ENCODE peak calls at places on chromosomes 5 and 9, in ten cellular contexts. S is tibial artery; N is colonic mucosa; R is upper lobe of right lung; H is HCT116; B is thoracic aorta; F is IMR-90; Z is CD8-positive, alpha-beta memory T cell; L is effector memory CD4-positive, alpha-beta T cell; C is CD8-positive, alpha-beta T cell. O is an unnamed sample. For H3K4me1, the result is how much of the 10 kb centered on the place peaks cover.

GRCh38 chr5:14405267-14405666 is 176.3 kb upstream of the OTULINL start:
- DNase-seq in S (no peak), Z (no peak), H (no peak), N (peak), R (no peak), F (no peak), C (no peak), L (no peak), B (no peak), O (no peak)

GRCh38 chr9:73006986-73007385 is 54.1 kb upstream of the ALDH1A1 start:
- DNase-seq in L (no peak), F (no peak), C (no peak), H (no peak), Z (no peak), N (no peak), B (no peak), R (no peak), S (no peak), O (no peak)

GRCh38 chr5:154097031-154097430 is 58.3 kb downstream of the MFAP3 start:
- DNase-seq in H (no peak), R (no peak), C (no peak), F (no peak), S (no peak), B (no peak), N (no peak), L (no peak), Z (no peak), O (no peak)

GRCh38 chr9:121556580-121556979 is 56.9 kb upstream of the GGTA1 start:
- DNase-seq in F (peak), N (peak), H (no peak), C (no peak), R (no peak), S (peak), L (no peak), Z (no peak), B (peak), O (no peak)

GRCh38 chr9:20618361-20618799 is 3.9 kb downstream of the MLLT3 start:
- DNase-seq in S (no peak), R (no peak), B (no peak), N (peak), L (no peak), F (peak), H (no peak), Z (no peak), C (no peak), O (no peak)

GRCh38 chr5:66143473-66144073 is 527 bp upstream of the SREK1 start:
- DNase-seq in S (no peak), R (no peak), N (no peak), H (no peak), C (no peak), B (no peak), F (no peak), L (no peak), Z (no peak), O (no peak)

GRCh38 chr9:135890896-135891631 is 16.3 kb downstream of the CAMSAP1 start:
- DNase-seq in N (no peak), L (no peak), Z (no peak), C (no peak), F (no peak), R (no peak), H (no peak), S (no peak), B (no peak), O (no peak)

GRCh38 chr5:457195-457961 is 14.4 kb downstream of the EXOC3 start:
- DNase-seq in F (no peak), Z (no peak), N (no peak), B (no peak), S (peak), C (no peak), H (no peak), L (no peak), R (peak), O (no peak)

GRCh38 chr5:160991205-160991604 is 139.2 kb upstream of the ATP10B start:
- DNase-seq in L (no peak), Z (no peak), C (no peak), R (no peak), F (no peak), S (no peak), B (no peak), H (no peak), N (no peak), O (no peak)

GRCh38 chr5:130720355-130720754 is 444.7 kb downstream of the HINT1 start:
- DNase-seq in L (no peak), F (no peak), H (peak), S (no peak), Z (no peak), C (no peak), R (no peak), B (no peak), N (no peak), O (no peak)

GRCh38 chr9:73745598-73745997 is 593.9 kb downstream of the ANXA1 start:
- DNase-seq in L (no peak), F (no peak), B (no peak), N (no peak), H (no peak), Z (no peak), C (no peak), R (no peak), S (no peak), O (no peak)

GRCh38 chr9:128175102-128175563 is 15.1 kb downstream of the BBLN start:
- DNase-seq in L (no peak), R (no peak), H (no peak), C (no peak), B (no peak), S (no peak), F (peak), N (no peak), Z (no peak), O (no peak)

GRCh38 chr9:120291050-120291449 is 288.9 kb downstream of the CDK5RAP2 start:
- DNase-seq in S (no peak), R (no peak), C (no peak), F (no peak), L (no peak), B (no peak), H (no peak), N (no peak), Z (no peak), O (no peak)

GRCh38 chr5:109027983-109028607 is 280.4 kb downstream of the FER start:
- DNase-seq in Z (no peak), L (no peak), H (no peak), B (no peak), N (no peak), R (no peak), F (no peak), C (no peak), S (no peak), O (no peak)

GRCh38 chr5:37859805-37860204 is 20.0 kb upstream of the GDNF start:
- DNase-seq in B (no peak), S (no peak), N (no peak), L (no peak), R (no peak), Z (no peak), C (no peak), F (no peak), H (no peak), O (no peak)

GRCh38 chr5:41815663-41816062 is 54.6 kb downstream of the OXCT1 start:
- DNase-seq in B (no peak), R (no peak), F (no peak), S (no peak), C (no peak), Z (no peak), L (no peak), H (no peak), N (no peak), O (no peak)

GRCh38 chr5:41925555-41925946 is 470 bp downstream of the FBXO4 start:
- DNase-seq in Z (peak), L (no peak), C (no peak), S (no peak), N (peak), H (no peak), B (no peak), F (peak), R (no peak), O (no peak)

GRCh38 chr5:168353216-168353957 is 61.9 kb downstream of the WWC1 start:
- DNase-seq in L (no peak), R (no peak), N (peak), B (no peak), Z (no peak), C (no peak), S (no peak), F (peak), H (no peak), O (no peak)

GRCh38 chr9:116900543-116900942 is 213.4 kb downstream of the TRIM32 start:
- DNase-seq in R (no peak), C (no peak), L (no peak), F (no peak), S (no peak), N (no peak), Z (no peak), H (no peak), B (no peak), O (no peak)

GRCh38 chr5:150441813-150442698 is 7.5 kb downstream of the RPS14 start:
- DNase-seq in B (no peak), R (no peak), S (no peak), N (no peak), L (no peak), Z (no peak), F (no peak), C (no peak), H (no peak), O (no peak)

GRCh38 chr5:6714221-6715041 is 1.2 kb downstream of the TENT4A start:
- DNase-seq in C (peak), R (peak), N (peak), L (no peak), B (no peak), F (no peak), S (no peak), H (no peak), Z (peak), O (peak)

GRCh38 chr5:76367623-76368366 is 35.3 kb upstream of the IQGAP2 start:
- DNase-seq in N (no peak), L (no peak), H (no peak), B (no peak), S (no peak), R (no peak), F (peak), C (no peak), Z (no peak), O (no peak)

GRCh38 chr5:42889311-42889933 is 77.7 kb upstream of the SELENOP start:
- DNase-seq in L (peak), S (peak), F (peak), N (peak), R (no peak), H (peak), B (peak), C (peak), Z (peak), O (peak)

GRCh38 chr5:132526974-132527564 is 16.3 kb downstream of the IL5 start:
- DNase-seq in C (no peak), H (no peak), S (no peak), Z (no peak), F (peak), R (no peak), N (no peak), L (no peak), B (no peak), O (no peak)

GRCh38 chr5:133128066-133128465 is 76.3 kb downstream of the HSPA4 start:
- DNase-seq in C (no peak), F (no peak), L (no peak), Z (no peak), H (no peak), N (peak), R (no peak), B (no peak), S (no peak), O (no peak)

GRCh38 chr9:74775401-74775800 is 112.3 kb downstream of the TRPM6 start:
- DNase-seq in R (no peak), L (no peak), S (no peak), Z (no peak), H (no peak), B (no peak), N (no peak), F (no peak), C (no peak), O (no peak)

GRCh38 chr9:78234810-78235209 is 1.1 kb upstream of the CEP78 start:
- DNase-seq in R (no peak), C (no peak), F (peak), B (no peak), H (no peak), Z (no peak), N (no peak), S (no peak), L (no peak), O (no peak)

GRCh38 chr9:78235296-78235770 is 542 bp upstream of the CEP78 start:
- DNase-seq in S (no peak), R (no peak), Z (no peak), F (peak), C (no peak), H (no peak), N (no peak), L (no peak), B (no peak), O (no peak)

GRCh38 chr9:78236511-78236950 is 656 bp downstream of the CEP78 start:
- DNase-seq in B (no peak), L (no peak), C (no peak), R (no peak), H (no peak), Z (no peak), F (no peak), N (peak), S (no peak), O (no peak)

GRCh38 chr9:78235771-78236510 is at the start of gene CEP78:
- DNase-seq in B (peak), C (peak), R (peak), S (peak), N (peak), H (peak), F (peak), L (peak), Z (peak), O (peak)

DNA sequence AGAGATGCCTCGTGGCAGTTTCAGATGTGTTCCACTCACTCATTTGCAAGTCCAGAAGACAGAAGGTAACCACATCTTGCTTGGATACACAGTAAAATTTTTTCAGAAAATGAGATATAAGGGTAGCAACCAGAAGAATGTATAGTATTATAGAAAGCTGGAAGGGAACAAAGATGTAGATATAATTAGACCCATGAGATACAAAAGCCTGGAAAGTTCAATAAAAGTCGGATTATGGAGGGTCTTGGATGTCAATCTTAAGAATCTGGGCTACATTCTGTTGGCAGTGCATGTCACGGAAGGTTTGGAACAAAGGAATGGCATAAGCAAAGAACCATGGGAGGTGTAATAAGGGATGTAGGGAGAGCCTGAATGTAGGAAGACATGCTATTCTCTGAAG is 5.1 kb upstream of the CEP78 start:
- DNase-seq in F (no peak), R (no peak), C (no peak), B (no peak), Z (no peak), L (no peak), N (no peak), H (no peak), S (no peak), O (no peak)
- H3K4me1 ChIP-seq in F (under half), R (under half), C (under half), B (under half), Z (under half), L (under half), N (under half), H (under half), S (under half), O (under half)

GRCh38 chr5:61020415-61020814 is 75.4 kb downstream of the NDUFAF2 start:
- DNase-seq in L (no peak), S (no peak), Z (no peak), H (no peak), R (no peak), F (peak), B (no peak), C (no peak), N (no peak), O (no peak)
- H3K27ac ChIP-seq in L (no peak), S (no peak), Z (no peak), H (no peak), R (no peak), F (no peak), B (no peak), C (no peak), N (no peak), O (no peak)

GRCh38 chr5:56464935-56465756 is 232.0 kb upstream of the ANKRD55 start:
- DNase-seq in L (no peak), R (no peak), B (no peak), S (no peak), H (no peak), C (no peak), N (no peak), F (no peak), Z (no peak), O (no peak)
- H3K4me1 ChIP-seq in L (under half), R (under half), B (under half), S (under half), H (under half), C (under half), N (under half), F (under half), Z (under half), O (under half)

GRCh38 chr5:178236126-178236525 is 3.5 kb upstream of the PHYKPL start:
- DNase-seq in C (no peak), N (no peak), R (no peak), Z (no peak), H (no peak), S (no peak), F (no peak), L (no peak), B (no peak), O (no peak)
- H3K27ac ChIP-seq in C (no peak), N (no peak), R (peak), Z (no peak), H (no peak), S (no peak), F (no peak), L (no peak), B (no peak), O (no peak)

GRCh38 chr9:93097496-93098205 is 1.6 kb downstream of the CARD19 start:
- DNase-seq in H (no peak), L (no peak), S (peak), B (no peak), C (no peak), Z (no peak), F (peak), R (peak), N (peak), O (no peak)

GRCh38 chr9:93096131-93096802 is at the start of gene CARD19:
- DNase-seq in N (peak), F (peak), R (peak), L (peak), C (peak), Z (peak), B (no peak), S (peak), H (no peak), O (peak)

GRCh38 chr9:93095205-93096130 is 549 bp upstream of the CARD19 start:
- DNase-seq in R (peak), S (peak), L (peak), B (peak), Z (peak), C (peak), N (peak), H (peak), F (peak), O (peak)

GRCh38 chr9:93098236-93098946 is 2.4 kb downstream of the CARD19 start:
- DNase-seq in S (peak), Z (peak), R (peak), L (peak), F (peak), C (peak), H (peak), B (peak), N (peak), O (no peak)

GRCh38 chr9:93096811-93097382 is 880 bp downstream of the CARD19 start:
- DNase-seq in N (no peak), R (no peak), C (no peak), B (no peak), H (no peak), Z (no peak), L (no peak), F (no peak), S (no peak), O (no peak)
- H3K4me1 ChIP-seq in N (under half), R (half or more), C (half or more), B (under half), H (under half), Z (half or more), L (half or more), F (under half), S (half or more), O (half or more)

O was measured in CD4-positive, alpha-beta memory T cell.